ENCODE peak calls at places on chromosomes 12 and 14, in six cellular contexts. N, E, L, I, M and R are unnamed samples.

GRCh38 chr12:104683831-104684503 is 227.2 kb downstream of the CHST11 start:
- DNase-seq in N (no peak), E (no peak), L (no peak), I (no peak), M (no peak), R (no peak)

GRCh38 chr12:108316153-108316892 is 22.8 kb downstream of the CMKLR1 start:
- DNase-seq in N (no peak), E (no peak), L (no peak), I (no peak), M (no peak), R (no peak)

GRCh38 chr12:68267892-68268396 is 14.5 kb upstream of the IL22 start:
- DNase-seq in N (no peak), E (no peak), L (no peak), I (no peak), M (peak; percentile 27), R (no peak)

GRCh38 chr14:91377700-91378652 is 39.6 kb downstream of the CCDC88C start:
- DNase-seq in N (no peak), E (no peak), L (no peak), I (no peak), M (no peak), R (no peak)

GRCh38 chr12:27319394-27319793 is 13.2 kb upstream of the BMAL2 start:
- DNase-seq in N (no peak), E (no peak), L (no peak), I (no peak), M (peak; percentile 29), R (no peak)

GRCh38 chr14:34665785-34666425 is 36.0 kb upstream of the SNX6 start:
- DNase-seq in N (peak; percentile 70), E (no peak), L (no peak), I (no peak), M (peak; percentile 71), R (no peak)

GRCh38 chr12:108371801-108372344 is 32.8 kb upstream of the CMKLR1 start:
- DNase-seq in N (peak; percentile 32), E (no peak), L (no peak), I (no peak), M (no peak), R (peak; percentile 68)

GRCh38 chr12:103800252-103800771 is 40.7 kb downstream of the NT5DC3 start:
- DNase-seq in N (peak; percentile 76), E (no peak), L (no peak), I (no peak), M (no peak), R (peak; percentile 73)

GRCh38 chr12:91952916-91953315 is 192.7 kb downstream of the BTG1 start:
- DNase-seq in N (peak; percentile 16), E (no peak), L (no peak), I (no peak), M (no peak), R (no peak)

GRCh38 chr14:65817011-65817410 is 404.5 kb downstream of the FUT8 start:
- DNase-seq in N (no peak), E (no peak), L (no peak), I (no peak), M (no peak), R (no peak)